ENCODE peak calls at places on chromosomes 12 and 14, in four cellular contexts. P is activated T-cell treated with anti-CD3 and anti-CD28 coated beads for 4 hours; D is activated naive CD8-positive, alpha-beta T cell treated with anti-CD3 and anti-CD28 coated beads, Interleukin-2, amount 50 U/mL, for 24 hours; I is astrocyte of the spinal cord. X is an unnamed sample.

GRCh38 chr14:81302613-81303012 is 81.9 kb upstream of the GTF2A1 start:
- DNase-seq in P (no peak), D (no peak), I (no peak), X (no peak)

GRCh38 chr14:93175492-93175891 is 9.2 kb downstream of the MOAP1 start:
- DNase-seq in P (no peak), D (no peak), I (no peak), X (no peak)

GRCh38 chr12:53221203-53222076 is 10.6 kb downstream of the RARG start:
- DNase-seq in P (no peak), D (peak), I (peak), X (peak)

GRCh38 chr14:58501214-58501816 is 73.8 kb downstream of the KIAA0586 start:
- DNase-seq in P (no peak), D (peak), I (peak), X (peak)

GRCh38 chr12:50572275-50572674 is 67.5 kb downstream of the DIP2B start:
- DNase-seq in P (no peak), D (no peak), I (peak), X (peak)

GRCh38 chr14:27384124-27384523 is 786.3 kb upstream of the NOVA1 start:
- DNase-seq in P (no peak), D (no peak), I (no peak), X (no peak)

GRCh38 chr12:22691319-22691718 is 66.3 kb downstream of the ETNK1 start:
- DNase-seq in P (no peak), D (no peak), I (no peak), X (no peak)

GRCh38 chr12:122871851-122872785 is 23.8 kb downstream of the VPS37B start:
- DNase-seq in P (peak), D (peak), I (peak), X (peak)

GRCh38 chr14:88346048-88346639 is 23.1 kb upstream of the KCNK10 start:
- DNase-seq in P (no peak), D (no peak), I (no peak), X (peak)

GRCh38 chr12:9727813-9728212 is 5.1 kb downstream of the CLECL1 start:
- DNase-seq in P (no peak), D (no peak), I (no peak), X (no peak)

GRCh38 chr14:64005822-64006221 is 153.0 kb downstream of the SYNE2 start:
- DNase-seq in P (no peak), D (no peak), I (no peak), X (no peak)

GRCh38 chr12:113622410-113622809 is 150.7 kb upstream of the LHX5 start:
- DNase-seq in P (no peak), D (no peak), I (no peak), X (no peak)

GRCh38 chr12:31015215-31015614 is 58.4 kb upstream of the DDX11 start:
- DNase-seq in P (no peak), D (no peak), I (no peak), X (no peak)

GRCh38 chr14:21084988-21085853 is 13.2 kb downstream of the ZNF219 start:
- DNase-seq in P (no peak), D (no peak), I (peak), X (peak)

GRCh38 chr12:43221216-43221615 is 330.8 kb downstream of the ADAMTS20 start:
- DNase-seq in P (no peak), D (no peak), I (no peak), X (no peak)

GRCh38 chr12:93202688-93203087 is 175.0 kb upstream of the NUDT4 start:
- DNase-seq in P (no peak), D (no peak), I (no peak), X (no peak)

GRCh38 chr14:36085861-36086260 is 90.7 kb downstream of the PTCSC3 start:
- DNase-seq in P (no peak), D (no peak), I (no peak), X (peak)

GRCh38 chr12:4445156-4446020 is at the start of gene FGF6:
- DNase-seq in P (no peak), D (no peak), I (no peak), X (no peak)

GRCh38 chr14:51093371-51094281 is 1.3 kb downstream of the TRIM9 start:
- DNase-seq in P (peak), D (peak), I (peak), X (peak)

GRCh38 chr12:3670083-3670620 is 82.8 kb downstream of the CRACR2A start:
- DNase-seq in P (no peak), D (no peak), I (peak), X (peak)

GRCh38 chr12:57775563-57776246 is 3.3 kb downstream of the EEF1AKMT3 start:
- DNase-seq in P (no peak), D (no peak), I (no peak), X (no peak)

GRCh38 chr12:82896979-82897378 is 210.3 kb downstream of the TMTC2 start:
- DNase-seq in P (no peak), D (no peak), I (peak), X (no peak)

GRCh38 chr12:94145231-94145979 is 3.0 kb upstream of the PLXNC1 start:
- DNase-seq in P (no peak), D (no peak), I (peak), X (peak)

GRCh38 chr14:80202888-80203562 is 8.3 kb downstream of the DIO2 start:
- DNase-seq in P (no peak), D (peak), I (no peak), X (no peak)

GRCh38 chr14:36661506-36662257 is at the start of gene PAX9:
- DNase-seq in P (no peak), D (no peak), I (peak), X (peak)

X was measured in RPMI7951.